ENCODE peak calls at places on chromosomes 11 and 22, in four cellular contexts. E is GM10248, G is nephron progenitor cell, X is NCI-H460. S is an unnamed sample.

GRCh38 chr22:35995772-35996171 is 32.9 kb downstream of the RBFOX2 start:
- DNase-seq in E (no peak), G (no peak), X (no peak), S (peak)

GRCh38 chr22:29073618-29074275 is 912 bp downstream of the KREMEN1 start:
- DNase-seq in E (no peak), G (peak), X (no peak), S (peak)

GRCh38 chr22:31753005-31753633 is 700 bp upstream of the DEPDC5 start:
- DNase-seq in E (peak), G (peak), X (no peak), S (no peak)

GRCh38 chr11:110907629-110908028 is 195.4 kb upstream of the ARHGAP20 start:
- DNase-seq in E (no peak), G (no peak), X (no peak), S (peak)

GRCh38 chr22:17101475-17102296 is 16.9 kb downstream of the IL17RA start:
- DNase-seq in E (no peak), G (no peak), X (no peak), S (no peak)

GRCh38 chr11:125233736-125234275 is 69.3 kb downstream of the PKNOX2 start:
- DNase-seq in E (no peak), G (no peak), X (no peak), S (no peak)

GRCh38 chr11:119567667-119568582 is 145.0 kb upstream of the THY1 start:
- DNase-seq in E (peak), G (no peak), X (peak), S (peak)

GRCh38 chr11:74932797-74933196 is 16.1 kb downstream of the XRRA1 start:
- DNase-seq in E (no peak), G (no peak), X (no peak), S (peak)

GRCh38 chr11:112564228-112564955 is 303.7 kb upstream of the PLET1 start:
- DNase-seq in E (no peak), G (no peak), X (no peak), S (peak)

GRCh38 chr11:10770626-10771254 is 19.7 kb downstream of the CTR9 start:
- DNase-seq in E (peak), G (peak), X (peak), S (peak)

GRCh38 chr22:30691204-30691603 is 3.5 kb upstream of the OSBP2 start:
- DNase-seq in E (no peak), G (no peak), X (no peak), S (no peak)

GRCh38 chr11:85827768-85828639 is 17.1 kb upstream of the SYTL2 start:
- DNase-seq in E (no peak), G (no peak), X (no peak), S (peak)

GRCh38 chr11:132943325-132943736 is 589.0 kb downstream of the OPCML start:
- DNase-seq in E (no peak), G (no peak), X (no peak), S (peak)

GRCh38 chr11:69160296-69161116 is 4.8 kb downstream of the SMIM38 start:
- DNase-seq in E (no peak), G (no peak), X (no peak), S (no peak)

GRCh38 chr11:63445720-63446119 is 45.2 kb downstream of the PLAAT5 start:
- DNase-seq in E (no peak), G (no peak), X (no peak), S (peak)

GRCh38 chr11:44728491-44728910 is 1.7 kb downstream of the TSPAN18 start:
- DNase-seq in E (no peak), G (peak), X (no peak), S (no peak)

GRCh38 chr11:48025293-48025982 is 45.1 kb downstream of the PTPRJ start:
- DNase-seq in E (no peak), G (no peak), X (no peak), S (no peak)

GRCh38 chr11:13341028-13341427 is 63.4 kb downstream of the BMAL1 start:
- DNase-seq in E (no peak), G (no peak), X (no peak), S (no peak)

GRCh38 chr11:108037211-108037610 is 28.5 kb downstream of the CUL5 start:
- DNase-seq in E (no peak), G (no peak), X (no peak), S (no peak)

GRCh38 chr11:95703059-95703458 is 86.5 kb downstream of the FAM76B start:
- DNase-seq in E (peak), G (no peak), X (no peak), S (no peak)

GRCh38 chr11:113730887-113731726 is 25.0 kb upstream of the TMPRSS5 start:
- DNase-seq in E (no peak), G (peak), X (peak), S (peak)

GRCh38 chr11:134785059-134785458 is 373.0 kb upstream of the B3GAT1 start:
- DNase-seq in E (no peak), G (no peak), X (no peak), S (no peak)

GRCh38 chr11:65112226-65112550 is 516 bp downstream of the TM7SF2 start:
- DNase-seq in E (no peak), G (peak), X (no peak), S (no peak)

GRCh38 chr11:19633276-19633675 is 79.4 kb upstream of the NAV2 start:
- DNase-seq in E (no peak), G (no peak), X (no peak), S (peak)

GRCh38 chr11:116240661-116241060 is 532.1 kb downstream of the BUD13 start:
- DNase-seq in E (no peak), G (no peak), X (no peak), S (no peak)

GRCh38 chr11:70265341-70265740 is 5.1 kb upstream of the PPFIA1 start:
- DNase-seq in E (peak), G (no peak), X (no peak), S (no peak)

GRCh38 chr11:94897330-94897768 is 76.0 kb downstream of the CWC15 start:
- DNase-seq in E (peak), G (peak), X (peak), S (peak)

GRCh38 chr11:2526808-2527381 is 82.1 kb downstream of the KCNQ1 start:
- DNase-seq in E (peak), G (peak), X (no peak), S (no peak)

GRCh38 chr11:115672999-115673411 is 168.8 kb upstream of the CADM1 start:
- DNase-seq in E (no peak), G (no peak), X (no peak), S (peak)

GRCh38 chr22:42217019-42217751 is 53.3 kb downstream of the TCF20 start:
- DNase-seq in E (peak), G (no peak), X (no peak), S (peak)

GRCh38 chr11:96337541-96338530 is 5.2 kb downstream of the MAML2 start:
- DNase-seq in E (peak), G (no peak), X (no peak), S (peak)

GRCh38 chr11:11849127-11849746 is 7.5 kb downstream of the USP47 start:
- DNase-seq in E (peak), G (peak), X (peak), S (peak)

GRCh38 chr11:54927704-54928103 is 221.1 kb downstream of the OR4A5 start:
- DNase-seq in E (no peak), G (no peak), X (no peak), S (no peak)

GRCh38 chr11:95230054-95231034 is 658 bp downstream of the SESN3 start:
- DNase-seq in E (no peak), G (peak), X (no peak), S (peak)

GRCh38 chr11:72773696-72774095 is 20.2 kb downstream of the STARD10 start:
- DNase-seq in E (no peak), G (no peak), X (no peak), S (peak)

GRCh38 chr11:9787260-9787659 is 123.4 kb downstream of the SWAP70 start:
- DNase-seq in E (no peak), G (no peak), X (no peak), S (no peak)

GRCh38 chr11:98531576-98531975 is 489.2 kb upstream of the CNTN5 start:
- DNase-seq in E (no peak), G (no peak), X (no peak), S (peak)